ENCODE peak calls at places on chromosomes 16 and 17, in seven cellular contexts. K is fibroblast of lung, F is T-helper 2 cell, D is G401, P is non-pigmented ciliary epithelial cell, E is SK-MEL-5, J is substantia nigra. M is an unnamed sample.

GRCh38 chr17:2580641-2581040 is 12.8 kb upstream of the PAFAH1B1 start:
- DNase-seq in K (no peak), F (no peak), D (no peak), P (no peak), E (peak), J (peak), M (peak)

GRCh38 chr17:78013683-78014467 is 55.4 kb downstream of the TNRC6C start:
- DNase-seq in K (peak), F (peak), D (peak), P (peak), E (peak), J (no peak), M (peak)

GRCh38 chr17:19534562-19535149 is 1.0 kb downstream of the SLC47A1 start:
- DNase-seq in K (no peak), F (no peak), D (no peak), P (no peak), E (no peak), J (no peak), M (no peak)

GRCh38 chr17:2965621-2966275 is 97.7 kb downstream of the OR1D5 start:
- DNase-seq in K (peak), F (no peak), D (peak), P (no peak), E (no peak), J (no peak), M (no peak)

GRCh38 chr17:58337600-58338453 is 9.2 kb upstream of the TSPOAP1 start:
- DNase-seq in K (peak), F (peak), D (peak), P (peak), E (no peak), J (peak), M (peak)

GRCh38 chr16:88010343-88010970 is 59.2 kb downstream of the BANP start:
- DNase-seq in K (no peak), F (no peak), D (no peak), P (no peak), E (no peak), J (no peak), M (peak)

GRCh38 chr17:50649042-50649908 is 14.6 kb downstream of the ABCC3 start:
- DNase-seq in K (peak), F (no peak), D (no peak), P (no peak), E (peak), J (no peak), M (no peak)

GRCh38 chr17:19716108-19717030 is at the start of gene SLC47A2:
- DNase-seq in K (no peak), F (no peak), D (no peak), P (no peak), E (no peak), J (peak), M (no peak)

GRCh38 chr16:49505556-49505955 is 132.0 kb downstream of the C16orf78 start:
- DNase-seq in K (no peak), F (no peak), D (no peak), P (no peak), E (no peak), J (no peak), M (no peak)

GRCh38 chr17:73522107-73522506 is 122.1 kb downstream of the SDK2 start:
- DNase-seq in K (no peak), F (no peak), D (no peak), P (no peak), E (no peak), J (no peak), M (no peak)

GRCh38 chr17:9436629-9437028 is 139.0 kb downstream of the STX8 start:
- DNase-seq in K (no peak), F (no peak), D (no peak), P (no peak), E (peak), J (no peak), M (no peak)

M was measured in hypothalamus.